ENCODE peak calls at places on chromosome 11, in four cellular contexts. C is SK-N-MC, Z is IMR-90, L is caudate nucleus. H is an unnamed sample.

GRCh38 chr11:106030609-106031008 is 8.6 kb upstream of the MSANTD4 start:
- DNase-seq in C (no peak), Z (no peak), L (no peak), H (no peak)

GRCh38 chr11:119701591-119702260 is 27.3 kb downstream of the NECTIN1 start:
- DNase-seq in C (no peak), Z (no peak), L (no peak), H (no peak)

GRCh38 chr11:132300283-132300682 is 929.9 kb downstream of the NTM start:
- DNase-seq in C (no peak), Z (peak), L (no peak), H (no peak)

GRCh38 chr11:75821202-75821601 is 6.2 kb downstream of the UVRAG start:
- DNase-seq in C (no peak), Z (no peak), L (no peak), H (no peak)

GRCh38 chr11:20161230-20161918 is 1.1 kb upstream of the DBX1 start:
- DNase-seq in C (no peak), Z (no peak), L (no peak), H (no peak)

GRCh38 chr11:12735262-12735661 is 61.0 kb downstream of the TEAD1 start:
- DNase-seq in C (no peak), Z (no peak), L (no peak), H (no peak)

GRCh38 chr11:95293116-95293515 is 62.1 kb upstream of the SESN3 start:
- DNase-seq in C (no peak), Z (no peak), L (no peak), H (no peak)

GRCh38 chr11:120284272-120284671 is 40.8 kb upstream of the TLCD5 start:
- DNase-seq in C (no peak), Z (no peak), L (no peak), H (no peak)

GRCh38 chr11:60345489-60345888 is 18.4 kb downstream of the MS4A6E start:
- DNase-seq in C (no peak), Z (no peak), L (no peak), H (no peak)

GRCh38 chr11:59429924-59430516 is 3.8 kb upstream of the OR5A2 start:
- DNase-seq in C (peak), Z (peak), L (no peak), H (peak)

GRCh38 chr11:94184861-94185260 is 56.2 kb downstream of the PANX1 start:
- DNase-seq in C (peak), Z (no peak), L (no peak), H (no peak)

GRCh38 chr11:122851366-122852011 is 13.2 kb downstream of the CRTAM start:
- DNase-seq in C (no peak), Z (no peak), L (no peak), H (no peak)

GRCh38 chr11:94706211-94706610 is 61.9 kb upstream of the AMOTL1 start:
- DNase-seq in C (no peak), Z (peak), L (no peak), H (peak)

GRCh38 chr11:115886111-115886733 is 382.0 kb upstream of the CADM1 start:
- DNase-seq in C (no peak), Z (no peak), L (no peak), H (no peak)

GRCh38 chr11:27921472-27921871 is 186.5 kb downstream of the KIF18A start:
- DNase-seq in C (no peak), Z (peak), L (no peak), H (no peak)

GRCh38 chr11:78943841-78944240 is 369.2 kb upstream of the NARS2 start:
- DNase-seq in C (no peak), Z (no peak), L (no peak), H (no peak)

GRCh38 chr11:114368918-114369680 is 31.2 kb downstream of the C11orf71 start:
- DNase-seq in C (no peak), Z (no peak), L (no peak), H (no peak)

GRCh38 chr11:106087815-106088435 is 10.5 kb downstream of the AASDHPPT start:
- DNase-seq in C (peak), Z (peak), L (no peak), H (no peak)

GRCh38 chr11:44698228-44698923 is 28.4 kb upstream of the TSPAN18 start:
- DNase-seq in C (no peak), Z (no peak), L (no peak), H (no peak)

GRCh38 chr11:77064648-77065217 is 2.0 kb upstream of the CAPN5 start:
- DNase-seq in C (no peak), Z (no peak), L (no peak), H (no peak)

GRCh38 chr11:75734491-75735180 is 17.0 kb downstream of the MOGAT2 start:
- DNase-seq in C (no peak), Z (no peak), L (no peak), H (no peak)

GRCh38 chr11:129315781-129316579 is 59.7 kb upstream of the BARX2 start:
- DNase-seq in C (no peak), Z (no peak), L (no peak), H (peak)

GRCh38 chr11:50247309-50247874 is 214.7 kb downstream of the OR4C45 start:
- DNase-seq in C (no peak), Z (no peak), L (no peak), H (no peak)

GRCh38 chr11:122977455-122978302 is 4.0 kb downstream of the BSX start:
- DNase-seq in C (no peak), Z (no peak), L (no peak), H (no peak)

GRCh38 chr11:117816151-117816741 is 8.3 kb downstream of the FXYD2 start:
- DNase-seq in C (no peak), Z (peak), L (no peak), H (no peak)

GRCh38 chr11:129779342-129779741 is 36.3 kb upstream of the TMEM45B start:
- DNase-seq in C (no peak), Z (no peak), L (no peak), H (no peak)

GRCh38 chr11:79173615-79174014 is 267.2 kb downstream of the TENM4 start:
- DNase-seq in C (no peak), Z (peak), L (peak), H (no peak)

DNA sequence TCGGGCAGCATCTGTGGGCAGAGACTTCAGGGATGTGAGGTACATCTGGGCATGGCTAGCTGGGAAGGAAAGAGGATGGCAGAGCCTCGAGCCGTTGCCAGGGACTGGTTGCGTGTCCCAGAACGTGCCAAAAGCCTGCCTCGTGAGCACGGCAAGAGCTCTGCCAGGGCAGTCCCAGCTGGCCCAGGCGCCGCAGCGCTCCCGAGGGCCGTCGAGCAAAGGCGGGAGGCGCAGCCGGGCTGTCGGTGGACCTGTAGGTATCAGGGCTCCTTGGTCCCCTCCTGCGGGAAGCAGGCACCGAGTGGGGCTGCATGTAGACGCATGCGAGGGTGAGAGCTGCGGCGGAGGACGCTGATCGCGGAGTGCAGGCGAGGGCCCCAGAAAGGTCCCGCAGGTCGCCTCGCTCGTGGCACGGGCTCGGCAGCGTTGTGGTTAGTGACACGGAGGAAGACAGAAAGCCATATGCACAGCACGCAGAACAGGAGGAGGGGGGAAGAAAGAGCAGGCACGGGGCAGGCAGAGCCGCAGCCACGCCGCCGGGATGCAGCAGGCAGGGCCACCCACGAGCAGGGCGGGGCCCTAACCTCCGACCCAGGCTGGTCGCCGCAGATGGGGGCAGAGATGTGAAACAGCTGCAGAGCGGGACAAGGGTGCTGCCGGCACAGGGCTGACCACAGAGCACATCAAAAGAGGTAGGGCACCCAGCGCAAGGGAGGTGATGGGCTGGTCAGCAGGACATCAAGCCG is 18.0 kb downstream of the LSP1 start:
- DNase-seq in C (no peak), Z (no peak), L (no peak), H (no peak)
- H3K27ac ChIP-seq in C (no peak), Z (no peak), L (no peak), H (no peak)

GRCh38 chr11:69278091-69278867 is 15.7 kb upstream of the MYEOV start:
- DNase-seq in C (no peak), Z (no peak), L (no peak), H (no peak)

GRCh38 chr11:69283446-69283845 is 10.5 kb upstream of the MYEOV start:
- DNase-seq in C (no peak), Z (no peak), L (no peak), H (no peak)

GRCh38 chr11:69277074-69277809 is 16.7 kb upstream of the MYEOV start:
- DNase-seq in C (no peak), Z (no peak), L (no peak), H (no peak)

GRCh38 chr11:69280994-69281393 is 13.0 kb upstream of the MYEOV start:
- DNase-seq in C (no peak), Z (peak), L (no peak), H (peak)

DNA sequence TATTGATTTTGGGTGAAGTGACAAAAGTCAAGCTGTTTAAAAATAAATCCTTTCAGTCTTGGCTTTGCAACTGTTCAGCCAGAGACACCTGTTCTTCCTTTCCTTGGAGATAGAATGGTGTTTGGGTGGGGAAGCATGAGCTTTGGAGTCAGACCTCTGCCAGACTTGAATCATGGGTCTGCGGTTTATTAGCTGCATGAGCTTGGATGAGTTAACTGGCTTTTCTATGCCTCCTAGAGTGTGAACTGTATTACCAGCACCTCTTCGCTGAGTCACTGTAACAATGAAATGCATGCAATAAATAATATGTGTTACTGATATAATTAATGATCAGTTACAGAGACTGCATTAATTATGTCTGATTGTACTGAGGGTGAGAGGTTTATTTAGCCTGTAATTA is 13.5 kb upstream of the MYEOV start:
- DNase-seq in C (no peak), Z (peak), L (no peak), H (peak)
- H3K27ac ChIP-seq in C (no peak), Z (no peak), L (no peak), H (peak)

GRCh38 chr11:8699903-8700302 is 17.3 kb downstream of the RPL27A start:
- DNase-seq in C (no peak), Z (peak), L (peak), H (no peak)
- H3K27ac ChIP-seq in C (no peak), Z (peak), L (peak), H (peak)

GRCh38 chr11:66818231-66818955 is 24.8 kb upstream of the RCE1 start:
- DNase-seq in C (no peak), Z (peak), L (no peak), H (no peak)
- H3K27ac ChIP-seq in C (no peak), Z (no peak), L (no peak), H (no peak)

DNA sequence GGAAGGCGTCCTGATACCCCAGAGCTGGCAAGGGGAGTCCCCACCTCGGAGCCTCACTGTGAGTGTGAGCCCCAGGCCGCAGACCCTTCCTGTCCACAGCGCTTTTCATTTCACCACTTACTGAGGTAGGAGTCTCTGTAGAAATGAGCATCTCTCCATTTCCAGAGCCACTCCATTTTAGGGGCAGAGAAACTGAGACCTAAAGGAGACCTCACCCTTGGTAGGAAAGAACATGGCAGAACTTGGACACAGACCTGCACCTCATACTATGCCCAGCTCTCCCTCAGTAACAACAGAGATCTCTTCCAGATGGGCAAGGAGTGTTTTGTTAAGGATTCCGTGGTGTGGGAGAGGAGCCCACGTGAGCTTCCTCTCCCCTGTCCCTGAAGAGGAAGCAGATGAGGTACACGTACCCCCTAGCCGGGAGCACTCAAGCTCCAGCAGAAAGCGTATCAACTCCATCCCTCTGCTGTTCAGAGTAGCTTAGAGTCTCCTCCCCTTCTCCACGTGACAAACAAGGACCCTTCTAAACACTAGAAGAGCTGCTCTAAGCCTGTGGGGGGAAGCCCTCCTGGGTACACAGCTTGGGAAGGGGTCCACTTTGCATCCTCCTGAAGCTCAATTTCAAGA is 531 bp upstream of the VSIG2 start:
- DNase-seq in C (no peak), Z (no peak), L (no peak), H (no peak)
- H3K27ac ChIP-seq in C (no peak), Z (no peak), L (no peak), H (no peak)

GRCh38 chr11:104704888-104705287 is 193.4 kb downstream of the CASP12 start:
- DNase-seq in C (no peak), Z (no peak), L (no peak), H (no peak)
- H3K27ac ChIP-seq in C (peak), Z (no peak), L (no peak), H (no peak)

GRCh38 chr11:112662554-112662953 is 298.7 kb upstream of the NCAM1 start:
- DNase-seq in C (no peak), Z (no peak), L (no peak), H (no peak)

GRCh38 chr11:112665291-112665690 is 295.9 kb upstream of the NCAM1 start:
- DNase-seq in C (no peak), Z (no peak), L (no peak), H (no peak)

GRCh38 chr11:112661571-112661970 is 299.6 kb upstream of the NCAM1 start:
- DNase-seq in C (no peak), Z (no peak), L (no peak), H (no peak)

GRCh38 chr11:112663947-112664634 is 297.1 kb upstream of the NCAM1 start:
- DNase-seq in C (no peak), Z (no peak), L (no peak), H (no peak)

GRCh38 chr11:112666253-112666652 is 295.0 kb upstream of the NCAM1 start:
- DNase-seq in C (no peak), Z (no peak), L (no peak), H (no peak)
- H3K27ac ChIP-seq in C (no peak), Z (no peak), L (no peak), H (no peak)

GRCh38 chr11:763073-763463 is 14.2 kb downstream of the GATD1 start:
- DNase-seq in C (no peak), Z (no peak), L (no peak), H (no peak)
- H3K27ac ChIP-seq in C (no peak), Z (no peak), L (no peak), H (peak)

DNA sequence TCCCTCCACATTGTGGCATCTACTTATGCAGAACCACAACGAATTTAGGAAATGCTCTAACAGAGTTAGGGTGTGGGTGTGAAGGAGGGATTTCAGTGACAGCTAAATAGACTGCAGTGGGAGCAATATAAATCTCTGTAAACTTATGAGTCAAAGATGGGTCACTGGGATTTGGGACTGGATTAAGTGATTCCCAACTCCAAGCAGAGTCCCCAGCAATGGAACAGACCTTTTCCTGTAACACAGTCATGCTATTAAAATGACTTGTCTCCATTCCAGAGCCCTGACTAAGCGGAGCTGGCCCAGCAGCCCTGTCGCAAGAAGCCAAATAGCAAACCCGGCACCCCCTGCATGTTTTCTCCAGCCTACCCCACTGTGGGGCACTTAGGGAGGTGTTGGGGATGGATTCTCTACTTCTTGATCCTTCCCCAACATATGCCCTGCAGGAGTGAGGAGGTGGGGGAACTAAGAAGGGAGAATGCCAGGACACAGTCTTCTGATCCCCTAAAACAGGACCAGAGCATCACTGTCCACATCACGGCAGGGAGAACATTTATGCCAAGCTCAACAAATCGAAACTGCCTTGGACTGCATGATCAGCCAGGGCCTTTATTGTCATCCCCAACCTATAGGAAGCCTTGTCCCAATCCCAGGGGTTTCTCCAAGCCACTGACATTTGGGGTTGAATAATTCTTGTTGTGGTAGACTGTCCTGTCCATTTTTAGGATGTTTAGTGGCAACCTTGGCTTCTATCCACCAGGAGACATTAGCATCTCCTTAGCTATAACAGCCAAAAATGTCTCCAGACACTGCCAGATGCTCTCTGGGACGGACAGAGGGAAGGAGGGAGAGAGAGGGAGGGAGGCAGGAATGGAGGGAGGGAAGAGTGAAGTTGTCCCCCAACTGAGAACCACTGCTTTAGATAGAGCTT is 36.9 kb downstream of the RPL27A start:
- DNase-seq in C (no peak), Z (peak), L (no peak), H (peak)
- H3K27ac ChIP-seq in C (no peak), Z (peak), L (peak), H (peak)